ENCODE peak calls at places on chromosomes 5 and 9, in six cellular contexts. S, W, V, N, F and T are unnamed samples.

GRCh38 chr5:16160706-16161105 is 18.9 kb downstream of the MARCHF11 start:
- DNase-seq in N (peak; percentile 60), V (no peak), W (peak; percentile 73), S (no peak), F (no peak), T (no peak)

GRCh38 chr5:154370730-154371334 is 75.0 kb upstream of the SAP30L start:
- DNase-seq in S (no peak), F (no peak), N (no peak), V (no peak), W (no peak), T (no peak)

GRCh38 chr5:157799578-157799977 is 56.1 kb downstream of the LSM11 start:
- DNase-seq in S (no peak), V (no peak), F (no peak), W (no peak), N (no peak), T (no peak)

GRCh38 chr9:122036988-122037387 is 56.1 kb downstream of the TTLL11 start:
- DNase-seq in S (no peak), F (no peak), N (no peak), V (no peak), W (no peak), T (no peak)

GRCh38 chr9:28051559-28051958 is 478.3 kb upstream of the C9orf72 start:
- DNase-seq in F (no peak), W (no peak), S (no peak), V (no peak), N (no peak), T (no peak)

GRCh38 chr9:108444400-108445358 is 411.1 kb downstream of the ACTL7B start:
- DNase-seq in W (peak; percentile 30), V (no peak), S (no peak), F (no peak), N (peak; percentile 72), T (peak; percentile 21)

GRCh38 chr9:131393622-131394463 is at the start of gene PRRC2B:
- DNase-seq in F (peak; percentile 91), S (peak; percentile 91), N (peak; percentile 67), W (peak; percentile 86), V (peak; percentile 89), T (peak; percentile 87)

GRCh38 chr9:126619336-126619919 is 5.7 kb downstream of the LMX1B start:
- DNase-seq in V (no peak), F (no peak), W (no peak), S (no peak), N (no peak), T (no peak)

GRCh38 chr9:74543145-74543544 is 46.0 kb downstream of the RORB start:
- DNase-seq in W (no peak), S (no peak), V (no peak), N (no peak), F (no peak), T (no peak)

GRCh38 chr5:96692436-96692835 is 30.3 kb downstream of the CAST start:
- DNase-seq in W (peak; percentile 51), N (no peak), S (no peak), F (no peak), V (no peak), T (peak; percentile 34)

GRCh38 chr5:103355590-103355989 is 97.0 kb downstream of the MACIR start:
- DNase-seq in W (no peak), N (no peak), S (no peak), V (no peak), F (no peak), T (no peak)

GRCh38 chr5:147483197-147483790 is 26.6 kb downstream of the DPYSL3 start:
- DNase-seq in S (no peak), F (no peak), V (no peak), N (no peak), W (no peak), T (no peak)

GRCh38 chr5:147482426-147483196 is 27.3 kb downstream of the DPYSL3 start:
- DNase-seq in W (no peak), N (no peak), V (no peak), S (no peak), F (no peak), T (no peak)

GRCh38 chr5:147485046-147485445 is 24.8 kb downstream of the DPYSL3 start:
- DNase-seq in N (no peak), S (no peak), W (no peak), V (no peak), F (no peak), T (no peak)

GRCh38 chr5:147484708-147485020 is 25.2 kb downstream of the DPYSL3 start:
- DNase-seq in W (no peak), N (no peak), S (no peak), V (no peak), F (no peak), T (no peak)

DNA sequence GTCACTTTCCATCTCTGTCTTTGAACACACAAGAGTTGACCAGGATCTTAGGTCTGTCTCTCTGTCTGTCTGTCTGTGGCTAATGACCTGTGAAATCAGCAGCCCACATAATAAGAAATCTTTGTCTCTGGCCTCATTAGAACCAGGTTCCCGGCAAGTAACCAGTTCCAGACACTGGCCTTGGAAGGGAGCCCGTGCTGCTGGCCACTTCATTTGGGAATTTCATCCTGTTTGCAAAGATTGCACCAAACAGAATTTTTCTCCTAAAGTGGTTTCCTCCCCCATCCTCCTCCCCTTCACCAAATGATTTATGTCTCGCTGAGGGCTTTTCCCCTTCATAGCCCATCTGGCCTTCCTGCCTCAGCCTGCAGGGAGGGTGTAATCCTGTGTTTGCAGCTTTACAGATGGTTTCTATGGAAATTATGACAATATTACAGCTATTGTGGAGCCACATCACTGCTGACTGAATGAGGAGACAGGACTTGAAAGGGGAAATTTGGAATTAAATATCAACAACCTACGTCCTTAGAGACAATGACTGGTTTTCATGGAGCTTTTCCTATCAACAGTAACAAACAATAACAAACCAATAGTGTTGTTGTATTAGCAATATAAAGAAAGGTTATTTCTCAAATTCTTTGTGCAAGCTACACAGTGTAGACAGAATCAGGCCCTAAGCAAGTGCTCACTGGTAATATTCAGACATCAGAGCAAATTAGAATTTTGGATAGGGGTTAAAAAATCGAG is 25.7 kb downstream of the DPYSL3 start:
- DNase-seq in W (peak; percentile 73), F (peak; percentile 90), V (no peak), S (peak; percentile 82), N (no peak), T (no peak)
- H3K27ac ChIP-seq in W (no peak overlapping the region), F (peak overlapping the region; percentile 88), V (peak overlapping the region; percentile 71), S (no peak overlapping the region), N (no peak overlapping the region), T (peak overlapping the region; percentile 39)

DNA sequence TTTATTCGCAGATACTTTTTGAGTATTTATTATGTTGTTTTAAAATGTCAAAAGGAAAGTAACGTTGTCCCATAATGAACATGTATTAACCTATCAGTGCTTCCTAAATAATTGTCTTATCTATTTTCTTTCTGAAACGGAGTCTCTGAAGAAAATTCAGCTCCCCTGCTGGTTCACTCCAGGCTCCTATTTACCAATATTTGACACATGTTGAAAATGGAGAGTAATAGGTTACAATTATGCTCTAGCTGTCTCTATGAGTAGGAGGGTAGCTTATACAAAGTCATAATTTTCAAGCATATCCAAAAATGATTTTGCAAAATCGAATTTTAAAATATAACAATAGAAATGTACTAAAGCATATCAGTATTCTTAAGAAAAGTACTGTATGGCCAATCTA is 844.1 kb downstream of the CDH18 start:
- DNase-seq in S (no peak), F (no peak), N (no peak), V (no peak), W (no peak), T (no peak)
- TF ChIP-seq EP300 in S (no peak), F (no peak), N (no peak), V (no peak), W (no peak), T (no peak)

GRCh38 chr5:79512692-79513518 is 1.0 kb downstream of the HOMER1 start:
- DNase-seq in W (no peak), N (no peak), V (no peak), S (no peak), F (no peak), T (no peak)

GRCh38 chr5:79511945-79512493 is 1.9 kb downstream of the HOMER1 start:
- DNase-seq in V (no peak), N (no peak), F (no peak), S (no peak), W (no peak), T (no peak)

GRCh38 chr5:79513519-79514390 is at the start of gene HOMER1:
- DNase-seq in S (peak; percentile 89), W (peak; percentile 78), N (peak; percentile 58), F (peak; percentile 85), V (peak; percentile 76), T (peak; percentile 76)

GRCh38 chr5:79516986-79517385 is 3.1 kb upstream of the HOMER1 start:
- DNase-seq in F (no peak), S (no peak), W (no peak), V (no peak), N (no peak), T (no peak)

GRCh38 chr5:79514391-79515105 is 614 bp upstream of the HOMER1 start:
- DNase-seq in V (peak; percentile 92), S (peak; percentile 97), W (peak; percentile 96), N (peak; percentile 72), F (peak; percentile 91), T (peak; percentile 96)
- TF ChIP-seq POLR2A in V (peak; percentile 88), S (peak; percentile 88), W (peak; percentile 77), N (peak; percentile 89), F (no peak), T (no peak)

GRCh38 chr9:2242778-2243395 is 227.7 kb downstream of the SMARCA2 start:
- DNase-seq in F (no peak), V (peak; percentile 33), W (no peak), N (no peak), S (peak; percentile 58), T (no peak)

GRCh38 chr9:2241461-2241874 is 226.3 kb downstream of the SMARCA2 start:
- DNase-seq in W (peak; percentile 78), F (no peak), V (no peak), S (peak; percentile 58), N (no peak), T (no peak)

GRCh38 chr9:2243666-2244555 is 228.8 kb downstream of the SMARCA2 start:
- DNase-seq in S (no peak), V (no peak), F (no peak), N (no peak), W (no peak), T (no peak)

GRCh38 chr9:2241875-2242741 is 227.0 kb downstream of the SMARCA2 start:
- DNase-seq in S (peak; percentile 92), V (peak; percentile 84), W (peak; percentile 90), F (peak; percentile 86), N (peak; percentile 51), T (peak; percentile 78)
- H3K27ac ChIP-seq in S (peak overlapping the region; percentile 11), V (peak overlapping the region; percentile 82), W (peak overlapping the region; percentile 84), F (peak overlapping the region; percentile 67), N (no peak overlapping the region), T (peak overlapping the region; percentile 67)

DNA sequence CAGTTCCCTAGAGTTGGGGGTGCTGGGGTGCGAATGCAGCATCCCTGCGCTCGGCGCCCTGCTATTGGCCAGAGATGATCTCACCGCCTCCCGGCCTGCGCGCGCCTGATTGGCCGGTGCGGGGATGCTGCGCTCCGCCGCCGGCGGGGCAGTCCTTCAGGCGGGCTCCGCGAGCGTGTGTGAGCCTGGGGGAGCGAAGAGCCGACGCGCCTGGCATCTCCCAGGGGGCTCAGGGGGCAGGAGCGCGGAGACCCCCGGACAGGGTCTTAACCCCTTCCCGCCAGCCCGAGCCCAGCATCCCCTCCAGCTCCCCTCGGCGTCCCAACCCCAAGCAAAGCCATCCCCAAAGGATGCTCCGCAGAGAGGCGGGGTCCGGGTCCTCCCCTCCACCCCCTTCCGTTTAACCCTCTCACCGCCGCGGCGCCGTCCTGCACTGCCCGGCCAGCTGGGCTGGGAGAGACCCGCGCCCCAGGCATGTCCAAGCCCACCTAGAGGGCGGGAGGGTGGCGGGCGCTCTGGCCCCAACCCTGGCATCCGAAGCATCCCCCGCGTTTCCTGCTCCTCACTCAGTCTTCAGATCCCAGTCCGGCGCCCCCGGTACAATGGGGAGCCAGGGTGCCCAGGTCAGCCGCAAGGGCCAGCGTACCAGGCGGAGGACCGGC is 19.1 kb upstream of the TOR2A start:
- DNase-seq in F (no peak), V (no peak), N (no peak), S (no peak), W (peak; percentile 38), T (no peak)
- TF ChIP-seq EP300 in F (no peak), V (no peak), N (no peak), S (no peak), W (no peak), T (no peak)